ENCODE peak calls at places on chromosomes 16 and 17, in five cellular contexts. O, H, I, R and Q are unnamed samples.

GRCh38 chr17:8162997-8163977 is 539 bp upstream of the VAMP2 start:
- DNase-seq in O (peak), H (no peak), I (no peak), R (peak), Q (peak)

GRCh38 chr17:55210292-55210691 is 54.5 kb upstream of the HLF start:
- DNase-seq in O (no peak), H (no peak), I (no peak), R (peak), Q (no peak)

GRCh38 chr17:53655591-53655990 is 167.1 kb upstream of the KIF2B start:
- DNase-seq in O (no peak), H (no peak), I (peak), R (no peak), Q (no peak)

GRCh38 chr16:2158262-2158638 is 2.7 kb downstream of the TRAF7 start:
- DNase-seq in O (no peak), H (no peak), I (no peak), R (no peak), Q (no peak)

GRCh38 chr16:49986351-49987124 is 38.5 kb upstream of the CNEP1R1 start:
- DNase-seq in O (no peak), H (no peak), I (peak), R (peak), Q (no peak)

GRCh38 chr17:14693382-14693781 is 392.5 kb downstream of the HS3ST3B1 start:
- DNase-seq in O (no peak), H (no peak), I (no peak), R (no peak), Q (no peak)

GRCh38 chr17:69047368-69048263 is 13.1 kb downstream of the ABCA9 start:
- DNase-seq in O (no peak), H (no peak), I (peak), R (no peak), Q (no peak)

GRCh38 chr17:38868968-38869646 is 751 bp upstream of the LASP1 start:
- DNase-seq in O (peak), H (peak), I (peak), R (peak), Q (peak)

GRCh38 chr16:3718019-3718391 is 681 bp upstream of the TRAP1 start:
- DNase-seq in O (no peak), H (no peak), I (no peak), R (no peak), Q (no peak)

GRCh38 chr17:49445561-49445960 is 30.9 kb upstream of the PHB1 start:
- DNase-seq in O (no peak), H (no peak), I (no peak), R (no peak), Q (no peak)

GRCh38 chr17:49038138-49038537 is 41.0 kb downstream of the IGF2BP1 start:
- DNase-seq in O (no peak), H (no peak), I (no peak), R (no peak), Q (no peak)

GRCh38 chr17:58229881-58230280 is 8.5 kb upstream of the LPO start:
- DNase-seq in O (no peak), H (no peak), I (no peak), R (no peak), Q (no peak)

GRCh38 chr16:27179500-27180072 is 23.7 kb upstream of the KDM8 start:
- DNase-seq in O (peak), H (peak), I (peak), R (peak), Q (peak)

GRCh38 chr17:557371-557770 is 157.3 kb downstream of the VPS53 start:
- DNase-seq in O (no peak), H (no peak), I (peak), R (no peak), Q (no peak)

GRCh38 chr16:14354561-14355351 is 275.3 kb downstream of the PARN start:
- DNase-seq in O (no peak), H (peak), I (peak), R (no peak), Q (no peak)

GRCh38 chr17:65583921-65584603 is 22.6 kb upstream of the AXIN2 start:
- DNase-seq in O (no peak), H (no peak), I (no peak), R (peak), Q (no peak)

GRCh38 chr17:55584055-55584685 is 72.9 kb upstream of the SMIM36 start:
- DNase-seq in O (no peak), H (no peak), I (peak), R (no peak), Q (no peak)

GRCh38 chr17:77516902-77517301 is 376.1 kb downstream of the SEC14L1 start:
- DNase-seq in O (no peak), H (no peak), I (peak), R (no peak), Q (no peak)

GRCh38 chr16:48608871-48609452 is 1.0 kb downstream of the N4BP1 start:
- DNase-seq in O (no peak), H (no peak), I (no peak), R (peak), Q (no peak)

GRCh38 chr16:11497851-11498289 is 88.8 kb downstream of the LITAF start:
- DNase-seq in O (no peak), H (no peak), I (peak), R (no peak), Q (peak)

GRCh38 chr16:2505695-2506094 is 8.1 kb upstream of the ATP6V0C start:
- DNase-seq in O (no peak), H (no peak), I (no peak), R (no peak), Q (no peak)

GRCh38 chr17:3964203-3965122 is at the start of gene ATP2A3:
- DNase-seq in O (peak), H (peak), I (no peak), R (peak), Q (peak)

GRCh38 chr17:28907709-28908475 is 5.0 kb upstream of the DHRS13 start:
- DNase-seq in O (no peak), H (no peak), I (peak), R (no peak), Q (no peak)

GRCh38 chr17:66123163-66123562 is 68.8 kb downstream of the CEP112 start:
- DNase-seq in O (no peak), H (no peak), I (peak), R (no peak), Q (peak)

GRCh38 chr17:40351185-40352043 is 13.1 kb downstream of the GJD3 start:
- DNase-seq in O (no peak), H (no peak), I (no peak), R (peak), Q (peak)

GRCh38 chr16:85206472-85207356 is 94.4 kb upstream of the CIBAR2 start:
- DNase-seq in O (no peak), H (no peak), I (peak), R (peak), Q (peak)

GRCh38 chr16:79911660-79912059 is 311.1 kb upstream of the MAF start:
- DNase-seq in O (no peak), H (no peak), I (no peak), R (no peak), Q (no peak)

GRCh38 chr17:29172589-29172988 is 7.6 kb downstream of the MYO18A start:
- DNase-seq in O (no peak), H (no peak), I (no peak), R (no peak), Q (no peak)

GRCh38 chr17:61205931-61206330 is 193.7 kb upstream of the TBX2 start:
- DNase-seq in O (no peak), H (no peak), I (peak), R (no peak), Q (no peak)

GRCh38 chr16:77194295-77195231 is 3.6 kb downstream of the MON1B start:
- DNase-seq in O (no peak), H (no peak), I (no peak), R (no peak), Q (no peak)

GRCh38 chr17:62626719-62627218 is 701 bp upstream of the MRC2 start:
- DNase-seq in O (peak), H (no peak), I (peak), R (peak), Q (peak)

GRCh38 chr17:22266231-22266630 is 573.9 kb downstream of the KCNJ18 start:
- DNase-seq in O (no peak), H (no peak), I (no peak), R (peak), Q (no peak)

GRCh38 chr17:63646492-63646815 is 24.2 kb downstream of the MAP3K3 start:
- DNase-seq in O (no peak), H (peak), I (no peak), R (no peak), Q (no peak)

GRCh38 chr17:67360880-67361279 is 5.5 kb downstream of the PSMD12 start:
- DNase-seq in O (no peak), H (no peak), I (no peak), R (no peak), Q (no peak)

GRCh38 chr17:67365762-67366192 is 600 bp downstream of the PSMD12 start:
- DNase-seq in O (no peak), H (no peak), I (peak), R (peak), Q (no peak)

GRCh38 chr17:67364847-67365761 is 1.3 kb downstream of the PSMD12 start:
- DNase-seq in O (no peak), H (peak), I (no peak), R (no peak), Q (no peak)

GRCh38 chr17:67362173-67362572 is 4.2 kb downstream of the PSMD12 start:
- DNase-seq in O (no peak), H (no peak), I (no peak), R (no peak), Q (no peak)

GRCh38 chr17:67366193-67367157 is at the start of gene PSMD12:
- DNase-seq in O (peak), H (peak), I (peak), R (peak), Q (peak)
- TF ChIP-seq CTCF in O (no peak), H (no peak), I (no peak), R (no peak), Q (no peak)

GRCh38 chr16:61798741-61799140 is 237.5 kb downstream of the CDH8 start:
- DNase-seq in O (no peak), H (no peak), I (no peak), R (no peak), Q (no peak)
- H3K4me2 ChIP-seq in O (no peak), H (no peak), I (no peak), R (peak), Q (no peak)

DNA sequence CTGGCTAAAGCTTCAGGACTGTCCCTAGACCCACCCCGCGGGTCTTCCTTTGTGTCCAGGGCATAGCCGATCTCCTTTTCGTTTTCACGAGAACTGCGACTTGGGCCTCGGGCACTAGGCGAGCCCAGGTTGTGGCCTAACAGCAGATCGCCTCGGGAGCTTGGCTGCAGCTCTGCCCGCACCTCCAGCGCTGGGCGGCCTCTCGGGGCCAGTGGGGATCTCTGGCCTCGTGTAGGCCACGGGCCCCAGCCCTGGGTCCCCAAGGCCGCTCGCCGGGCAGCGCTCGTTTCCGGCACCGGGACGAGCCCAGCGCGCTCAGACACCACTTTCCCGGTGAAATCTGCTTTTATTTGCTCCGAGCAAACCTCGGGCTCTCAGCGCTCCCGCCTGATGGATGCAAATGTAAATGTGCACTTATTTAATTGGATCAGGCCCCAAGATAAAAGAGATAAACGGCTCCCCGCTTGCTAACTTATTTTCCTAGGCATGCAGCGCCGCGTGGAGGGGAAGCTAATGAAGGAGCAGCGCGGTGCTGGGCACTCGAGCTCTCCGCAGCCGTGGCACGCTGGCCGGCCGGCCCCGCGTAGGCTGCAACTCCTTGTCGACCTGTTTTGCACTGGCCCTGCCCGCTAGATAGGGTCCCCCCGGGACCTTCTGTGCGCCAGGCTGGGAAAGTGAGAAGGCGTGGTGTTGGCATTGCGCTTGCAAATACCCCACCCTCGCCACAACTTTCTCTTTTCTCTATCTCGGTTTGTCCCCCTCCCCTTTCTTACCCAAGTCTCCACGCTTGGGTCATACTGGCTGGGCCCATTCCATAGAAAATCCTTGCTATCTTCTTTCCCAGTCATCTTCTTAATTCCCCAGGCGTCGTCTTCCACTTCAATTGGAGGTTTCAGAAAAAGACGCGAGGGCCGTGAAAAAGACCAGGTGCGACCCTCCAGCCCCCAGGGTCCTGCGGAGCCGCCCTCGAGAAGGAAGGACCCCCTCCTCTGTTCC is 8.0 kb downstream of the IRX5 start:
- DNase-seq in O (no peak), H (no peak), I (no peak), R (no peak), Q (peak)
- TF ChIP-seq CTCF in O (no peak), H (no peak), I (no peak), R (no peak), Q (peak)

GRCh38 chr17:82502207-82502606 is 17.3 kb upstream of the FOXK2 start:
- DNase-seq in O (no peak), H (no peak), I (peak), R (no peak), Q (no peak)
- H3K4me2 ChIP-seq in O (no peak), H (no peak), I (no peak), R (no peak), Q (no peak)

GRCh38 chr17:81518113-81518784 is 5.7 kb upstream of the ACTG1 start:
- DNase-seq in O (no peak), H (no peak), I (no peak), R (no peak), Q (peak)

GRCh38 chr17:81518785-81519283 is 6.2 kb upstream of the ACTG1 start:
- DNase-seq in O (peak), H (peak), I (no peak), R (no peak), Q (peak)

GRCh38 chr17:81517009-81517338 is 4.4 kb upstream of the ACTG1 start:
- DNase-seq in O (no peak), H (no peak), I (no peak), R (no peak), Q (no peak)

GRCh38 chr17:81516439-81516838 is 3.8 kb upstream of the ACTG1 start:
- DNase-seq in O (no peak), H (peak), I (no peak), R (no peak), Q (no peak)

GRCh38 chr17:81517339-81518112 is 4.9 kb upstream of the ACTG1 start:
- DNase-seq in O (no peak), H (peak), I (no peak), R (no peak), Q (peak)
- TF ChIP-seq CTCF in O (no peak), H (no peak), I (no peak), R (no peak), Q (no peak)

GRCh38 chr16:89425523-89425922 is 64.8 kb downstream of the ANKRD11 start:
- DNase-seq in O (no peak), H (no peak), I (no peak), R (no peak), Q (no peak)

GRCh38 chr16:89422905-89423630 is 67.3 kb downstream of the ANKRD11 start:
- DNase-seq in O (no peak), H (peak), I (peak), R (no peak), Q (no peak)

GRCh38 chr16:89422527-89422904 is 67.8 kb downstream of the ANKRD11 start:
- DNase-seq in O (no peak), H (peak), I (peak), R (no peak), Q (no peak)

GRCh38 chr16:89426736-89427525 is 63.4 kb downstream of the ANKRD11 start:
- DNase-seq in O (no peak), H (no peak), I (peak), R (no peak), Q (no peak)

DNA sequence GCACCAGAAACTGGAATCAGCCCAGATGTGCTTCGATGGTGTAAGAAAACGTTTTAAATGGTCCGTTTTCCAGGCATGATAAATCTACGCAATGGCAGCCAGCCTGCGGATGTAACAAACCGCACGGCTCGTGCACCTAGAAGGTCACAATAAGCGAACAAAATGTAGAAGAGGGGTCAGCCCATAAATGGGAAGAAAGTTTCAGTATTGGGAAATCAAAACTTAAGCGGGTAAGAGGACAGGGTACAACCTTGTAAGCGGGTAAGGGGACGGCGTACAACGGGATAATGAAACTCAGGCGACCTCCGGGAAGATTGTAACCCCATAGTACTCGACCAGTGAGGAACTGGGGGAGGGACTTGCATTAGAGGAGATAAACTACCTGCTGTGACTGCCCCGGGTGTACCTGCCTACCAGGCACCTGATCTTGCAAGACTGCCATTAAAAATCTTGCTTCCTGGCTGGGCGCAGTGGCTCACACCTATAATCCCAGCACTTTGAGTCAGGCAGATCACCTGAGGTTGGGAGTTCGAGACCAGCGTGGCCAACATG is 66.6 kb downstream of the ANKRD11 start:
- DNase-seq in O (no peak), H (no peak), I (no peak), R (no peak), Q (no peak)
- H3K4me2 ChIP-seq in O (no peak), H (peak), I (no peak), R (peak), Q (no peak)

DNA sequence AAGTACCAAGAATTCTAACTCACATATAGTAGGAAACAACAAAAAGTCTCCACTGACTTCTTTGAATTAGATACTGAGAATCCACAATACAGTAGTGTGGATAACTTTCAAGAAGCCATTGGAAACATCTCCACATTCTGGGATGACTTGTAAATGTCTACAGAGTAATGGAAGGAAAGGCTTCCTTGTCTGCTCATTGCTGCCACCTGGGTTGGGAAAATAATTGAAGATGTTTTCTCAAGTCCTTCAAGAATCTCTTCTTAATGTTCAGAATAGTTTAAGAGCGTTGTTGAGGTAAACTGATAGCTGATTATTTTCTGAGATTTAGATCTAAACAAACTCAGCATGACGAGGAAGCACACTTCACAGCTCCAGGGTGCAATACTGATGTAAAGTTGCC is 14.0 kb downstream of the CPSF4L start:
- DNase-seq in O (no peak), H (no peak), I (peak), R (no peak), Q (no peak)
- TF ChIP-seq CTCF in O (peak), H (peak), I (peak), R (peak), Q (no peak)

DNA sequence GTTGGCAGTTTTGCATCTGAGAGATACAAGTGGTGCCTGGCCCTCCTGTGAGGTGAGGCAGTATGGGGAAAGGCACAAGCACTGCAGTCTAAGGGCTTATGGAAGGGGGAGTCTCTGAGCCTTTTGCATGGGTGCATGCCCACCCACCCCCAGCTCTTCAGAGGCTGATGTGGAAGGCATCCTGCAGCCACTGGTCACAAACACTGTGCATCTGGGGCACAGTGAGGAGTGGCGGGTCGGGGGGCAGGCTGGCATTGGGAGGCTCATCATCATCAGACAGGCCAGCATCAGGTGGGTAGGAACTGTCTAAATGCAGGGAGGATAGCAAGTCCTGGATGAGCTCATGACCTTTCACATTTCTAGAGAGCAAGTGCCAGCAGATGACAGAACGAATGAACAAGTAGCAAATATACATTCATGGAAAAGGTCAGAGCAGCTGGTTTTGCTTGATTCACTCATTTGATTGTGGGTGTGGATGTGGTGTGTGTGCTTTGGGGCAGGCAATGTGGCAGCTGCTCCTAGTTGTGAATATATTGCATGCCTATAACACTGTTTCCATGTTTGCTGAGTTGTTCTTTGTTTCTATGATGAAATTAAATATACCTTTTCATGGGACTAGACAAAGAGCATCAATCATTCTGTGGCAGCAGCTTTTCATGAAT is 29.2 kb downstream of the TRIM25 start:
- DNase-seq in O (no peak), H (no peak), I (no peak), R (no peak), Q (no peak)
- H3K4me2 ChIP-seq in O (no peak), H (no peak), I (no peak), R (no peak), Q (no peak)

GRCh38 chr17:81295031-81295677 is at the start of gene SLC38A10:
- DNase-seq in O (peak), H (peak), I (peak), R (peak), Q (peak)

GRCh38 chr17:81298325-81298990 is 3.4 kb upstream of the SLC38A10 start:
- DNase-seq in O (no peak), H (no peak), I (no peak), R (no peak), Q (no peak)

GRCh38 chr17:81294512-81295030 is 536 bp downstream of the SLC38A10 start:
- DNase-seq in O (peak), H (no peak), I (peak), R (peak), Q (peak)

GRCh38 chr17:81298991-81299733 is 4.1 kb upstream of the SLC38A10 start:
- DNase-seq in O (no peak), H (no peak), I (no peak), R (no peak), Q (no peak)

GRCh38 chr17:81295678-81296381 is 723 bp upstream of the SLC38A10 start:
- DNase-seq in O (peak), H (peak), I (peak), R (peak), Q (peak)
- TF ChIP-seq CTCF in O (peak), H (peak), I (peak), R (peak), Q (peak)